ENCODE peak calls at places on chromosomes 16 and 17, in six cellular contexts. X, G, C, M, U and Y are unnamed samples.

GRCh38 chr16:87715658-87716057 is 50.1 kb downstream of the KLHDC4 start:
- DNase-seq in X (no peak), G (no peak), C (no peak), M (no peak), U (no peak), Y (no peak)

GRCh38 chr16:84603115-84603816 is 14.6 kb downstream of the COTL1 start:
- DNase-seq in X (peak), G (peak), C (peak), M (peak), U (no peak), Y (peak)

GRCh38 chr16:69936252-69936651 is 14.9 kb upstream of the CLEC18A start:
- DNase-seq in X (no peak), G (no peak), C (no peak), M (no peak), U (no peak), Y (no peak)

GRCh38 chr16:67055712-67056487 is 27.0 kb downstream of the CBFB start:
- DNase-seq in X (peak), G (peak), C (no peak), M (no peak), U (no peak), Y (no peak)

GRCh38 chr17:75270966-75271232 is at the start of gene MIF4GD:
- DNase-seq in X (no peak), G (no peak), C (no peak), M (no peak), U (no peak), Y (no peak)

GRCh38 chr16:31868701-31869167 is 4.9 kb upstream of the ZNF267 start:
- DNase-seq in X (peak), G (no peak), C (peak), M (peak), U (peak), Y (peak)

GRCh38 chr17:9566067-9566466 is 9.6 kb downstream of the STX8 start:
- DNase-seq in X (no peak), G (no peak), C (no peak), M (no peak), U (no peak), Y (no peak)

GRCh38 chr17:69908599-69909368 is 166.2 kb upstream of the KCNJ16 start:
- DNase-seq in X (no peak), G (no peak), C (no peak), M (no peak), U (no peak), Y (no peak)

GRCh38 chr17:37844158-37844976 is 79.8 kb upstream of the TBC1D3K start:
- DNase-seq in X (peak), G (peak), C (peak), M (no peak), U (peak), Y (no peak)

GRCh38 chr16:67036323-67036741 is 7.4 kb downstream of the CBFB start:
- DNase-seq in X (no peak), G (no peak), C (no peak), M (no peak), U (no peak), Y (no peak)

GRCh38 chr17:42392664-42393415 is 4.6 kb upstream of the STAT3 start:
- DNase-seq in X (no peak), G (no peak), C (no peak), M (no peak), U (no peak), Y (no peak)

GRCh38 chr17:78779848-78780247 is 2.2 kb downstream of the CYTH1 start:
- DNase-seq in X (no peak), G (no peak), C (no peak), M (no peak), U (no peak), Y (no peak)

GRCh38 chr17:28613916-28614315 is at the start of gene RSKR:
- DNase-seq in X (no peak), G (no peak), C (no peak), M (no peak), U (no peak), Y (no peak)

GRCh38 chr17:45382226-45382625 is 50.4 kb downstream of the ARHGAP27 start:
- DNase-seq in X (no peak), G (no peak), C (no peak), M (no peak), U (no peak), Y (no peak)

GRCh38 chr16:84511180-84511800 is 6.8 kb upstream of the MEAK7 start:
- DNase-seq in X (peak), G (peak), C (peak), M (peak), U (peak), Y (peak)

GRCh38 chr16:49789617-49790016 is 66.3 kb downstream of the ZNF423 start:
- DNase-seq in X (no peak), G (no peak), C (no peak), M (no peak), U (no peak), Y (no peak)

GRCh38 chr17:39674179-39674578 is 5.9 kb downstream of the PNMT start:
- DNase-seq in X (no peak), G (no peak), C (no peak), M (no peak), U (no peak), Y (no peak)

GRCh38 chr17:39670746-39671145 is 2.5 kb downstream of the PNMT start:
- DNase-seq in X (no peak), G (no peak), C (no peak), M (no peak), U (no peak), Y (no peak)

GRCh38 chr17:39671651-39672521 is 3.6 kb downstream of the PNMT start:
- DNase-seq in X (peak), G (no peak), C (peak), M (no peak), U (peak), Y (no peak)

GRCh38 chr17:39673335-39674081 is 5.3 kb downstream of the PNMT start:
- DNase-seq in X (no peak), G (no peak), C (no peak), M (no peak), U (no peak), Y (no peak)

GRCh38 chr17:39672522-39673334 is 4.5 kb downstream of the PNMT start:
- DNase-seq in X (no peak), G (no peak), C (no peak), M (no peak), U (no peak), Y (no peak)
- TF ChIP-seq CTCF in X (no peak), G (no peak), C (peak), M (no peak), U (no peak), Y (no peak)

DNA sequence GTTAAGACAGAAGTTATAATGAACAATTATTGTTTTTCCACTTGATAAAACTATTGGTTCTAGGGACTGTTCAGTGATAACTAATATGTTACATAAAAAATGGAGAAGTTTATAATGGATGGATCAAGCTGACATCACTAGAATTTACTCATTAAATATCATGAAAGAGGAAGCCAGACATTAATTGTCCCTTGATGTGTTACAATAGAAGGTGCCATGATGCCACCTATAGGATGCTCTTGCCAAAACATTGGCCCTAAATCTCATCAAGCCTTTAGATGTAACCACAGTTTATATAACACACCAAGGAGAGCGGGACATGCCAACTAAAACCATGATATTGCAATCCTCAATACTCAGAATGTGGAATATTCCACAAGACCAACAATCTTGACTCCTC is 147.9 kb upstream of the MON1B start:
- DNase-seq in X (peak), G (peak), C (no peak), M (no peak), U (no peak), Y (no peak)
- TF ChIP-seq CTCF in X (peak), G (peak), C (peak), M (no peak), U (peak), Y (no peak)

DNA sequence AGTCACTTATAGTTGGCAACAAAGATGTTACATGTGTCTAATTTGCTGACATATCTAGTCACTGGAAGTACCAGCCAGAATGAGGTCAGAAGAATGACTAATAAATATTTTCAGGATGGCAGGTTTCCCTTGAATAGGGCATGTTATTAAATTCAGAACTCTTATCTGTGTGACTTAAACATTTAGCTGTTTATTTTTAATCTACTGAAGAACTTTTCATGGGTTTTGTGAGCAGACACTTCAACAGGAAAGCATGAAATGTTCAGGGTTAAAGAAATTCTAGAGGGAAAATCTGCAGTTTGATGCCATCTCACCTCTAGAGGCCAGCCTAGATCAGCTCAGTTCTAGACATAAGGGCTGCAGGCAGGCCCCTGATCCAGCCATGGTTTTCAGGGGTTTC is 13.2 kb downstream of the JPT2 start:
- DNase-seq in X (peak), G (no peak), C (no peak), M (no peak), U (no peak), Y (no peak)
- TF ChIP-seq CTCF in X (peak), G (peak), C (no peak), M (no peak), U (peak), Y (no peak)

DNA sequence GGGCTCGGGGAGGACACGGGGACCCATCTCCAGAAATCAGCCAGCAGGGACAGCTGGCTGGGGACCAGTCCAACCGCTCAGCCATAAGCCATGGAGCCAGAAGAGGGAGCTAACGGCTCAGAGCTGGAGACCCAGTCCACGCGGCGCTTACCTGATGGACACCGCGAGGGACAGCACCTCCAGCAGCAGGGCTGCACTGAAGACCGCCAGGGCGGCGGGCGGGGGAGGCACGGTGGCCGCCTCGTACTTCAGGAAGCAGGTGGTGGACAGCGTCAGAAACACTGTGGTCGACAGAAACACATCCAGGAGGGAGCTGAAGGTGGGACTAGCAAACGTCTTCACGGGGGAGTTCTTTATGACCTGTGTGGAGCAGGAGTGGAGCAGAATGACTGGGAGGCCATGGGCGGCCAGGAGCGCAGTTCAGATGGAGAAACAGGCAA is 102.6 kb upstream of the CREBBP start:
- DNase-seq in X (peak), G (no peak), C (peak), M (peak), U (peak), Y (peak)
- TF ChIP-seq CTCF in X (peak), G (peak), C (peak), M (peak), U (peak), Y (peak)

DNA sequence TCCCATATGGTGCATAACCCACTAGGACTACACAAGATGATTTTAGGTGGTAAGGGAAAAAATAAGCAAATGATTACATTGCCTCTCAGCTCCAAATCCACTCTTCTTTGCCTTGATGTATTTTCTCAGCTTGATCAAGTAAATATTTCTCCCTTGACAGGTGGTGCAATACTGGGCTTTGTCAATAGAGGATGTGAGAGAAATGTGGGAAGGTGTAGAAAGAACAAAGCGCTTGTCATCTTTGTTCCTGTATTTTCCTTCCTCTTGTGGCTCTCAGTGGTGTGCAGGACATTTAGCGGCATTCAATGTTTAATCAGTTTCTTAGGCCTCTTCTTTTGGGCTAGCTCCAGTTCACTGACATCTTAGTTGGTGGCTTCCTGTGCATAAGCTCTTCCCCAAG is 1165.8 kb upstream of the GOT2 start:
- DNase-seq in X (peak), G (no peak), C (no peak), M (no peak), U (no peak), Y (no peak)
- TF ChIP-seq CTCF in X (peak), G (no peak), C (no peak), M (no peak), U (no peak), Y (no peak)

GRCh38 chr17:10666921-10667320 is 9.8 kb upstream of the MYH3 start:
- DNase-seq in X (no peak), G (no peak), C (no peak), M (no peak), U (no peak), Y (no peak)
- TF ChIP-seq CTCF in X (no peak), G (no peak), C (no peak), M (no peak), U (no peak), Y (no peak)

GRCh38 chr17:82244413-82245140 is 15.7 kb downstream of the SLC16A3 start:
- DNase-seq in X (peak), G (no peak), C (peak), M (no peak), U (no peak), Y (peak)
- TF ChIP-seq CTCF in X (peak), G (peak), C (peak), M (peak), U (peak), Y (peak)

GRCh38 chr17:14316131-14316854 is 15.4 kb downstream of the HS3ST3B1 start:
- DNase-seq in X (no peak), G (no peak), C (no peak), M (no peak), U (no peak), Y (no peak)
- TF ChIP-seq CTCF in X (no peak), G (no peak), C (no peak), M (no peak), U (no peak), Y (no peak)

GRCh38 chr17:14269473-14269872 is 31.4 kb upstream of the HS3ST3B1 start:
- DNase-seq in X (no peak), G (no peak), C (no peak), M (no peak), U (no peak), Y (no peak)

GRCh38 chr17:14270508-14270907 is 30.4 kb upstream of the HS3ST3B1 start:
- DNase-seq in X (no peak), G (no peak), C (no peak), M (no peak), U (no peak), Y (no peak)

GRCh38 chr17:14268264-14268663 is 31.6 kb upstream of the CDRT15 start:
- DNase-seq in X (no peak), G (no peak), C (no peak), M (no peak), U (no peak), Y (no peak)
- TF ChIP-seq CTCF in X (no peak), G (no peak), C (no peak), M (no peak), U (no peak), Y (no peak)

DNA sequence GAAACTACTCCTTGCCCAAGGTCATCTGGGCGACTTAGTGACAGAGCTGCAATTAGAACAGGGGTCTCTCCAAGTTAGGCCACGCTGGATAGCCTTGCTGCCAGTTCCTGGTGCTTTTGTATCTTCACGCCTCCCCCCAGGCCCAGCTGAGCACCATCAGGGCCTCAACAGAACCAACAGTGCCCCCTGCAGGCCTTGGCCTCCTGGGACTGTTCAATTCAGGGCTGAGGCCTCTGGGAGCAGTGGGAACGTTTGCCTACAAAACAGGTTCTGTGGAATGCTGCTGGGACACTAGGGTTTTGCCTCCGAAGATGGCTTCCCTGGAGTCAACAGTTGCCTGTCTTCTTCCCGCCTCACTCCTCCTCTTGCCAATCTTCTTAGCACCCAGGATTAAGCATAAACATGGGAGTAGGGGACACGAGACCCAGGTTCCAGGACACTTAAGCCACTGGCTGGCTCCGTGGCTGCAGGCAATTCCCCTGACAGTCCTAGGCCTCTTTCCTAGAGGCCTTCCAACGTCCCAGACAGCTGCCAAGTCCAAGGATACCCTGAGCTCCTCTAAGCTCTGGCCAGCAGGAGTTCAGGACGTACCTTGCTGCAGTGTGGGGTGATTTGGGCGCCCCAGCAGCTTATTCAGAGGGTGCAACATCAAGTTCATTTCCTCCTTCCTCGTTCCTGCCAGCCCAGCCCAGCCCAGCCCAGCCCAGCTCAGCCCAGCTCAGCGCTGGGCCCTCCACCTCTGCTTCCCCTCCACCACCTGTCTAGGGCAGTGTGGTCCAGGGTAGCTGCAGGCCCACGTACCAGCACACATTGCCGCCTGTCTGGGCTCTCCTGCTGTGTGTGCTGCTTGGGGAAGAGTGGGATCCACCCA is 246.6 kb upstream of the RPL38 start:
- DNase-seq in X (peak), G (no peak), C (peak), M (no peak), U (peak), Y (no peak)
- TF ChIP-seq CTCF in X (peak), G (peak), C (peak), M (no peak), U (peak), Y (no peak)